ENCODE peak calls at places on chromosomes 1 and 21, in four cellular contexts. T is NT2/D1, J is GM06990, H is SJSA1. D is an unnamed sample.

GRCh38 chr1:225816643-225817538 is 7.0 kb downstream of the EPHX1 start:
- DNase-seq in T (no peak), J (no peak), H (peak; percentile 14), D (no peak)

GRCh38 chr21:43832158-43832550 is 32.9 kb upstream of the AGPAT3 start:
- DNase-seq in T (no peak), J (no peak), H (no peak), D (no peak)

GRCh38 chr1:151444791-151445177 is 14.5 kb downstream of the POGZ start:
- DNase-seq in T (no peak), J (no peak), H (no peak), D (no peak)

GRCh38 chr1:219938706-219939105 is 10.3 kb upstream of the SLC30A10 start:
- DNase-seq in T (no peak), J (no peak), H (no peak), D (peak; percentile 77)

GRCh38 chr21:31502537-31503143 is 156.9 kb upstream of the SOD1 start:
- DNase-seq in T (no peak), J (no peak), H (no peak), D (no peak)

GRCh38 chr21:44932366-44933181 is 7.3 kb upstream of the SLX9 start:
- DNase-seq in T (no peak), J (peak; percentile 68), H (peak; percentile 60), D (no peak)

GRCh38 chr1:214636436-214636835 is 33.4 kb downstream of the CENPF start:
- DNase-seq in T (no peak), J (no peak), H (no peak), D (no peak)

GRCh38 chr1:70899735-70900134 is 147.9 kb downstream of the PTGER3 start:
- DNase-seq in T (no peak), J (no peak), H (no peak), D (no peak)

GRCh38 chr1:87786861-87787548 is 458.3 kb downstream of the LMO4 start:
- DNase-seq in T (no peak), J (no peak), H (no peak), D (no peak)

DNA sequence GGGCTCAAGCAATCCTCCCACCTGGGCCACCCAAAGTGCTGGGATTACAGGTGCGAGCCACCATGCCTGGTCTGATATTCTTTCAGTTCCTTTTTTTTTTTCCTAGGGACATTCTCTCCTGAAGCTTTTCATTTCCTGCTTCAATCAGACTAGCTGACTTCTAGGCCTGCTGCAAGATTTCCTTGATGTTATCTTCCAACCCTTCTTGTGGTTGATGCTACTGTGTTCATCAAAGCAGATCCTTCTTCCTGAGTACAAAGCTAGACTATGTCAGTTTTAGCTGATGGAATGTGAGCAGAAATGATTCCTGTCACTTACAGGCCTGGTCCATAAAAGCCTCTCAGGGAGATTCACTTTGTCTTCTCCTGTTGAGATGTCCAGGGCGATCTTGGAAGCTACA is 146.4 kb downstream of the CDC7 start:
- DNase-seq in T (no peak), J (no peak), H (no peak), D (no peak)
- H3K4me3 ChIP-seq in T (no peak overlapping the region), J (no peak overlapping the region), H (no peak overlapping the region), D (no peak overlapping the region)

DNA sequence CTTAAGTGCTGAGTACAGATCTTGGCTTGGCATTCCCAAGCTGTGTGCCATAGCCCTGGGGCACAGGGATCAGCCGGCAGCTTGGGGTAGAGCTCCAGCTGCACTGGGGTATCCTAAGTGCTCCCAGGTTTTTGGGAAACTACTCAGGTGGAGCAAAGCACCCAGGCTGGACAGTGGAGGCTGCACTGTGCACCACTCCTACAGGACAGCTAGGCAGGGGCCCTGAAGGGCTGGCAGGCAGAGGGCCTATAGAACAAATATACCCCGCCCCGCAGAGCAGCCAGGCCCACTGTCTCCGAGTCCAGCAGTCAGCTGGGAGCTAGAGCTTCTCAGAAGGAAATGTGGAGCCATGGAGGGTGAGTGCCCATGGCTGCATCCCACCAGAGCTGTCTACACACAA is 691.7 kb upstream of the ADGRL2 start:
- DNase-seq in T (no peak), J (no peak), H (no peak), D (no peak)
- H3K4me3 ChIP-seq in T (no peak overlapping the region), J (no peak overlapping the region), H (no peak overlapping the region), D (no peak overlapping the region)

DNA sequence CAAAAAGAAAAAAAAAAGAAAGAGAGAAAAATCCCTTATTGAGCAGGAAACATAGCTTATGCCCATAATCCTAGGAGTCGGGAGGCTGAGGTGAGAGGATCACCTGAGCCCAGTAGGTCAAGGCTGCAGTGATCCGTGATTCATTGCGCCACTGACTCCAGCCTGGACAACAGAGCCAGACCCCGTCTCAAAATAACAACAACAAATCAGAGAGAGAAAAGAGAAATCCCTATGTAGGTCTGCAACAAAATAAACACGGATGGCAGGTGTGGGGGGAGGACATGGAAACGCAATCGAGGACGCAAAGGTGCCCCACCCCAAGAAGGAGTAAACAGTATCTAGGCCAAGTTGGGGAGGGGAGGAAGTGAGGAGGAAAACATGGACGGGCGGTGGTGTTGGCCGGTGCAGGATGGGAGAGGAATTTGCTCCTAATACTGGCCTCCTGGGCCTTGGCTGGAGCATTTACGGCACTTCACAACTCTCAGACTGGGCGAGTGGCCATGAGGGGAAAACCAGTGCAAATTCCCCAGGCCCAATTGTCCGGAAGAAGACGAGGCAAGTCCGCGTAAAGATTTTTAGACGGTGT is 612 bp upstream of the CHTOP start:
- DNase-seq in T (no peak), J (no peak), H (no peak), D (no peak)
- H3K4me3 ChIP-seq in T (peak overlapping the region; percentile 100), J (peak overlapping the region; percentile 99), H (peak overlapping the region; percentile 87), D (peak overlapping the region; percentile 17)

DNA sequence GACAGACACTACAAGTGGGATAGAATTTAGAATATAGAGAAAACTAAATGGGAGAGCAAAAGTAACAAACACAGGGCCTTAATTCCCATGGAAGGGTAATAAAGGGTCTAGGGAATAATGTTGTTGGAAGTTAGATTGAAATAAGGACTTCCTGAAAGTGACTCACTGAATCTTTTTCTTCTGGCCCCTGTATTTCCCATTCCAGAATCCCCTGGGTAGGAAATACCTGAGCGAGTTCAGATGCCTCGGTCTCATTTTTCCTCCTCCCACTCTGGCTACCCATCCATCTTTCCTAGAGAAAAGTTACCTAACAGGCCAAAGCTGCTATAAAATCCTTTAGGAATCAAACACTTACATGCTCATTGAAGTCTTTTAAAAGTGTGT is 3.1 kb upstream of the MEF2D start:
- DNase-seq in T (no peak), J (no peak), H (no peak), D (no peak)
- H3K4me3 ChIP-seq in T (no peak overlapping the region), J (no peak overlapping the region), H (no peak overlapping the region), D (no peak overlapping the region)

DNA sequence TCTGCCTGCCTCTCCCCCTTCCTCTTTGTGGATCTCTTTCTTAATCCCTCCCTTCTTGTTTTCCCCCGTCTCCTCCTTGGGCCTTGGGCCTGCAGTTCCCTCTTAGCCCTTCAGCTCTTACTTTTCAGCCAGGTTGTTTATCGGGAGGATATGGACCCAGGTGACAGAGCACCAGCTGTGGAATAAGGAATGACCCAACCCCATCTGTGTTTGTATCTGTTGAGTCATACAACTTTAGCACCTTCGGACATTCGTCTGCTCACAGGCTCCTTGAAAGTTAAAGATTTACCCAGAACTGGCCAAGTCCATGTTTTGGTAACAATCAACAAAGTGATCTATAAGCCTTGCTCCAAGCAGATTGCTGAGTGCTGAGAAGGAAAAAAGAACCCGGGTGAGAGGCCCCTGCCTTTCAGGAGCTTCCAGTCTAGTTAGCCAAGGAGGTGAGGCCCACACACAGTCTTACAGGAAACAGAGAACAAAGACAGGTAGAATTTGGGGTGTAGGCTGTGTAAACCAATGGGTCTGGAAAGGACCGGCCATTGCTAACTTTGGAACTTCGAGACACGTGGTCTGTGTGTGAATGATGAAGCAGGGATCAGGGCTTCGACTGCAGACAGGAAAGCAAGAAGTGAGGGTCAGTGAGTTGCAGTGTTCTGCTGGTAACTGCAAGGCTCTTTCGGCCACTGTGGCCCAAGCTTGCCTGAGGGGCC is 66.7 kb upstream of the F3 start:
- DNase-seq in T (no peak), J (no peak), H (no peak), D (peak; percentile 89)
- H3K4me3 ChIP-seq in T (no peak overlapping the region), J (no peak overlapping the region), H (no peak overlapping the region), D (no peak overlapping the region)

GRCh38 chr1:10973552-10973951 is 38.9 kb upstream of the TARDBP start:
- DNase-seq in T (no peak), J (no peak), H (no peak), D (no peak)
- H3K4me3 ChIP-seq in T (no peak overlapping the region), J (no peak overlapping the region), H (no peak overlapping the region), D (no peak overlapping the region)

DNA sequence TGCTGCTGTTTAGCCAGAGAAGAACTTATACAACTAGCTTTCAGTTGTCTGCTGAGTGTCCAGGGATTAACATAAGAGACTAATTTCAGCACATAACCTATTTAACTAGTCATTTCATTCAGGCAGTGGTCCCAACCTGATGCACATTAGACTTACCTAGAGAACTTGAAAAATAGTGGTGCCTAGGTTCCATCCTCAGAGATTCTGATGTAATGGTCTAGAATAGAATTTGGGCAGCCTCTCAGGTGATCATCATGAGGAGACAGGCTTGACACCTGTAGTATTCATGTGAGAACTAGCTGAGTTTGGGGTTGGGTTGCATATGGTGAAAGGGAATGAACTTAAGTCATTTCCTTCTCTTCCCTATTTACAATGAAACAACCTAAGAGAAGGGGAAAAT is 24.8 kb downstream of the CNST start:
- DNase-seq in T (no peak), J (no peak), H (no peak), D (no peak)
- H3K4me3 ChIP-seq in T (no peak overlapping the region), J (peak overlapping the region; percentile 28), H (no peak overlapping the region), D (no peak overlapping the region)

D was measured in kidney epithelial cell.